ENCODE peak calls at places on chromosomes 4 and X, in six cellular contexts. T is K562, U is GM12878, L is IMR-90, Z is A549, S is SK-N-SH. A is an unnamed sample.

GRCh38 chrX:13518126-13518525 is 51.3 kb upstream of the EGFL6 start:
- DNase-seq in T (no peak), U (no peak), L (no peak), Z (no peak), S (no peak), A (no peak)

GRCh38 chr4:1520145-1520661 is 114.0 kb upstream of the NKX1-1 start:
- DNase-seq in T (peak), U (no peak), L (no peak), Z (no peak), S (no peak), A (no peak)

GRCh38 chr4:626201-627091 is 1.1 kb downstream of the PDE6B start:
- DNase-seq in T (no peak), U (no peak), L (no peak), Z (no peak), S (no peak), A (no peak)

GRCh38 chrX:15242899-15243555 is 26.9 kb downstream of the ASB9 start:
- DNase-seq in T (peak), U (peak), L (peak), Z (peak), S (peak), A (peak)

GRCh38 chr4:15455290-15455689 is 14.4 kb upstream of the CC2D2A start:
- DNase-seq in T (no peak), U (no peak), L (peak), Z (no peak), S (no peak), A (no peak)

GRCh38 chrX:124289443-124289842 is 43.0 kb upstream of the TEX13D start:
- DNase-seq in T (no peak), U (no peak), L (no peak), Z (no peak), S (no peak), A (no peak)

GRCh38 chrX:43269201-43269600 is 386.9 kb upstream of the MAOA start:
- DNase-seq in T (no peak), U (no peak), L (no peak), Z (no peak), S (no peak), A (no peak)

GRCh38 chrX:78452356-78452755 is 124.9 kb upstream of the CYSLTR1 start:
- DNase-seq in T (no peak), U (no peak), L (no peak), Z (no peak), S (no peak), A (no peak)

GRCh38 chr4:4590496-4590895 is 48.6 kb upstream of the STX18 start:
- DNase-seq in T (no peak), U (no peak), L (peak), Z (no peak), S (no peak), A (no peak)

GRCh38 chrX:111652719-111653118 is 28.3 kb upstream of the ALG13 start:
- DNase-seq in T (no peak), U (no peak), L (no peak), Z (peak), S (peak), A (no peak)

GRCh38 chr4:98976716-98977115 is 18.8 kb upstream of the METAP1 start:
- DNase-seq in T (no peak), U (no peak), L (peak), Z (no peak), S (no peak), A (no peak)

GRCh38 chr4:97942137-97942536 is 201.1 kb downstream of the STPG2 start:
- DNase-seq in T (no peak), U (no peak), L (no peak), Z (no peak), S (no peak), A (no peak)

DNA sequence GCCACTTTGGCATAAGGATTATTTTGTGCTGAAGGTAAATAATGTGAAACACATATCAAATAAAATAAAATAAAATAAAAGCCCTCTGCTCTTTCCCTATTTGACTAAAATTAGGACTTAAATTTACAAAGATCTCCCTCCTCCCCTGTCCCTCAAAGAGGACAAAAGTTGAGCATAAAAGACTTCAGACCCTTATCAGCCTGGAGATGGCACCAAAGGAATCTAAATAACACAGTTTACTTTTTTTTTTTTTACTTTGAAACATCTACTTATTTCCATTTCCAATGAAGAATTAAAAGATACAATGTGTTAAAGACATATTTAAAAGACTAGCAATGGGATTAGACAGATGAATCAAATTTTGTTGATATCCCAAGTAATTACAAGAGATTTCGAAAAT is 89.7 kb downstream of the EPHA5 start:
- DNase-seq in T (no peak), U (no peak), L (no peak), Z (peak), S (no peak), A (no peak)
- TF ChIP-seq CTCF in T (no peak), U (no peak), L (no peak), Z (no peak), S (no peak), A (no peak)

DNA sequence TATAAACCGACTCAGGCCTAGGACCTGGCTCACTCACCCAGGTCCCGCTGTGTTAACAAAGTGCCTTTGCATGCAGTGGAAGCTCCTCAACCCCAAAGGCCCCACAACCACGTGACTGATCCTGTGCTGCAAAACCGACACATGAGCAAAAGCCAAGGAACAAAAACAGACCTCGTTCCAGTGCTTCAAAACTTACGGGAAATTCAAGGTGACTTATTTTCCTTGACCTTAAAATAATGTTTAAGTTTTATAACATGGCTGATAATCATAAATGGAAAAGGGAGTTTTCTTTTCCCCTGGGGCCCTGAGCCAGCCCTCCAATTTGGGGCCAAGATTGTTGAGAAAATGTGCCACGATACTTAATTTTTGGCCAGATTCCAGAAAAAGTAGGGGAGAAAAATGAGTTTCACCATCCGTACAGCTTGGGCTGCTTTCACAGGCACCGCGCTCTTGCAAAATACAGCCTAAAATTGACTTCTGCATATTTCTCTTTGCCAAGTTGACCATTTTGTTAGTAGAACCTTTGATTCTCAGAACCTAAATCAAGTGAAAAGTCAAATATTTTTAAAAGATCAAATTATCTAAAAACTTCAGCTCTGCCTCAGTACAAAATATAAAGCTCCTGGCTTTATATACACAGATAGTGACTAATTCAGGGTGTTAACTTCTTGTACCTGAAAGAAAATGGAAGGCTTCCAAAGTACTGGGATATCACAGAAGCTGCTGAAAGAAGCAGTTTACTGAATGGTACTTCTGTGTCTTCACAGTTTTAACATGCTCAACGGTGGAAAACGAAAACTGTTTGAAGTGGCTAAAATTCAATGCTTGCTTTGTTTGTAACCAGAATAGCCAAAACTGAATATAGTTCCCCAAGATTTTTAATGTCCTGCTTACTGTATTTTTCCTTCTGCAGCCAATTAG is 93.8 kb downstream of the APBB2 start:
- DNase-seq in T (peak), U (no peak), L (peak), Z (no peak), S (no peak), A (no peak)
- TF ChIP-seq SMC3 in T (no peak), U (no peak), L (no peak), Z (no peak), S (no peak), A (no peak)

GRCh38 chrX:150464001-150464400 is 100.9 kb downstream of the MAMLD1 start:
- DNase-seq in T (no peak), U (no peak), L (no peak), Z (no peak), S (no peak), A (no peak)

GRCh38 chrX:150460781-150461180 is 97.7 kb downstream of the MAMLD1 start:
- DNase-seq in T (no peak), U (no peak), L (no peak), Z (no peak), S (no peak), A (no peak)

GRCh38 chrX:150465326-150465725 is 102.2 kb downstream of the MAMLD1 start:
- DNase-seq in T (no peak), U (no peak), L (no peak), Z (no peak), S (no peak), A (no peak)

GRCh38 chrX:150465856-150466775 is 102.3 kb upstream of the MTM1 start:
- DNase-seq in T (no peak), U (no peak), L (no peak), Z (no peak), S (no peak), A (no peak)

GRCh38 chrX:150463566-150463965 is 100.4 kb downstream of the MAMLD1 start:
- DNase-seq in T (no peak), U (no peak), L (no peak), Z (no peak), S (no peak), A (no peak)
- TF ChIP-seq CTCF in T (no peak), U (no peak), L (no peak), Z (no peak), S (no peak), A (no peak)

DNA sequence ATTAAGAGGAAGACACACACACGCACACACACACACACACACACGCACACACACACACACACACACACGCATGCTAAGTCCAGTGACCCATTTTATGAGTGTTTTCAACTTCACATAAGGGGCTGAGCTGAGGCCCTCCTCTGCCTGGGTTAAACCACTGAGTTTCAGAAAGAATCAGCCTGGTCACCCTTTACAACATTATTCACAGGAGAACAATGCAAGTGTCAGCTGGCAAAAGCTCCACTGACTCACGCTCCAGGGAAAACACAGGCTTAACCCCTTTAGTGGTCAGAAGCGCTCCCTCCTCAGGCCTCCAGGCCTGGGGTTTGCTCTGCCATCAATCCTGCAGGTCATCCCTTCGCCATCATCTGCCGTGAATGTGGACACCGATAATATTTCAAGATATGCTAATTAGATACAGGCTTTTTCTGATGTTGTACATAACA is 46.9 kb downstream of the ACOX3 start:
- DNase-seq in T (no peak), U (no peak), L (peak), Z (peak), S (peak), A (no peak)
- TF ChIP-seq SMC3 in T (no peak), U (no peak), L (peak), Z (no peak), S (no peak), A (no peak)

A was measured in HepG2.